ENCODE peak calls at places on chromosomes 12 and 14, in six cellular contexts. V, Q, W, N, P and L are unnamed samples.

GRCh38 chr14:36222952-36223468 is 46.5 kb upstream of the PTCSC3 start:
- DNase-seq in V (no peak), Q (no peak), W (no peak), N (no peak), P (no peak), L (no peak)

GRCh38 chr14:24095196-24096068 is 1.3 kb downstream of the PCK2 start:
- DNase-seq in V (no peak), Q (no peak), W (no peak), N (peak), P (no peak), L (peak)

GRCh38 chr14:77890873-77891272 is 91.0 kb downstream of the ADCK1 start:
- DNase-seq in V (no peak), Q (no peak), W (no peak), N (no peak), P (no peak), L (no peak)

GRCh38 chr14:101110729-101111619 is 207.5 kb upstream of the RTL1 start:
- DNase-seq in V (no peak), Q (no peak), W (no peak), N (no peak), P (no peak), L (no peak)

GRCh38 chr14:66495214-66496098 is 9.3 kb downstream of the CCDC196 start:
- DNase-seq in V (peak), Q (peak), W (peak), N (peak), P (peak), L (peak)

GRCh38 chr12:63144556-63144955 is 6.4 kb downstream of the AVPR1A start:
- DNase-seq in V (no peak), Q (no peak), W (no peak), N (no peak), P (no peak), L (no peak)

GRCh38 chr12:59396519-59396918 is 199.3 kb upstream of the SLC16A7 start:
- DNase-seq in V (no peak), Q (no peak), W (no peak), N (no peak), P (no peak), L (no peak)

GRCh38 chr14:100862277-100862676 is 36.4 kb downstream of the MEG3 start:
- DNase-seq in V (no peak), Q (no peak), W (no peak), N (no peak), P (no peak), L (no peak)

GRCh38 chr14:28143340-28143739 is 623.2 kb upstream of the FOXG1 start:
- DNase-seq in V (no peak), Q (no peak), W (no peak), N (no peak), P (no peak), L (no peak)

GRCh38 chr14:35932659-35933159 is 106.6 kb downstream of the BRMS1L start:
- DNase-seq in V (no peak), Q (no peak), W (no peak), N (peak), P (no peak), L (no peak)

GRCh38 chr12:3453947-3454675 is 36.9 kb upstream of the PRMT8 start:
- DNase-seq in V (peak), Q (no peak), W (peak), N (no peak), P (no peak), L (no peak)

GRCh38 chr14:79074501-79074900 is 904.3 kb downstream of the NRXN3 start:
- DNase-seq in V (no peak), Q (no peak), W (peak), N (no peak), P (no peak), L (no peak)

GRCh38 chr12:88267630-88268029 is 125.5 kb downstream of the TMTC3 start:
- DNase-seq in V (no peak), Q (no peak), W (no peak), N (no peak), P (no peak), L (no peak)

GRCh38 chr12:108638141-108638823 is 4.6 kb upstream of the SELPLG start:
- DNase-seq in V (no peak), Q (no peak), W (no peak), N (no peak), P (peak), L (no peak)

GRCh38 chr14:22726012-22726411 is 40.5 kb upstream of the OXA1L start:
- DNase-seq in V (no peak), Q (no peak), W (no peak), N (no peak), P (no peak), L (no peak)

GRCh38 chr14:24274101-24274543 is 2.7 kb upstream of the RABGGTA start:
- DNase-seq in V (no peak), Q (no peak), W (no peak), N (no peak), P (no peak), L (peak)

GRCh38 chr12:89098390-89099102 is 253.8 kb downstream of the DUSP6 start:
- DNase-seq in V (no peak), Q (no peak), W (peak), N (peak), P (no peak), L (no peak)

GRCh38 chr14:79418649-79419415 is 792.5 kb downstream of the DIO2 start:
- DNase-seq in V (no peak), Q (no peak), W (no peak), N (no peak), P (no peak), L (no peak)

GRCh38 chr12:113081785-113082296 is 25.3 kb downstream of the DTX1 start:
- DNase-seq in V (no peak), Q (no peak), W (no peak), N (no peak), P (no peak), L (no peak)

GRCh38 chr14:62445570-62445969 is 599.7 kb downstream of the KCNH5 start:
- DNase-seq in V (no peak), Q (no peak), W (no peak), N (no peak), P (no peak), L (no peak)

GRCh38 chr12:56487448-56488040 is 417 bp downstream of the GLS2 start:
- DNase-seq in V (no peak), Q (no peak), W (no peak), N (no peak), P (no peak), L (peak)

GRCh38 chr12:47415054-47415453 is 290.8 kb downstream of the RPAP3 start:
- DNase-seq in V (no peak), Q (no peak), W (no peak), N (no peak), P (no peak), L (no peak)

GRCh38 chr12:124389537-124390441 is 94.9 kb downstream of the RFLNA start:
- DNase-seq in V (no peak), Q (no peak), W (no peak), N (no peak), P (no peak), L (no peak)

GRCh38 chr14:62179367-62180018 is 417.3 kb downstream of the SNAPC1 start:
- DNase-seq in V (peak), Q (no peak), W (peak), N (peak), P (no peak), L (peak)

GRCh38 chr12:34151019-34151418 is 128.7 kb downstream of the ALG10 start:
- DNase-seq in V (no peak), Q (no peak), W (no peak), N (no peak), P (no peak), L (no peak)

GRCh38 chr14:90423166-90423565 is 26.3 kb downstream of the CALM1 start:
- DNase-seq in V (no peak), Q (no peak), W (no peak), N (no peak), P (no peak), L (no peak)

GRCh38 chr12:2011641-2012607 is 7.7 kb upstream of the DCP1B start:
- DNase-seq in V (no peak), Q (no peak), W (no peak), N (no peak), P (no peak), L (no peak)

GRCh38 chr12:20483776-20484175 is 115.4 kb downstream of the PDE3A start:
- DNase-seq in V (no peak), Q (no peak), W (peak), N (no peak), P (no peak), L (no peak)

GRCh38 chr12:89484470-89484869 is 40.1 kb downstream of the GALNT4 start:
- DNase-seq in V (no peak), Q (no peak), W (no peak), N (no peak), P (no peak), L (no peak)

GRCh38 chr12:58465418-58465817 is 454.9 kb downstream of the LRIG3 start:
- DNase-seq in V (no peak), Q (no peak), W (no peak), N (no peak), P (no peak), L (no peak)

GRCh38 chr12:119802472-119802871 is 74.6 kb downstream of the CIT start:
- DNase-seq in V (no peak), Q (no peak), W (no peak), N (no peak), P (peak), L (no peak)

GRCh38 chr12:2277492-2278153 is 224.8 kb downstream of the CACNA1C start:
- DNase-seq in V (no peak), Q (no peak), W (no peak), N (no peak), P (no peak), L (no peak)

GRCh38 chr14:34247605-34248004 is 214.4 kb downstream of the SPTSSA start:
- DNase-seq in V (no peak), Q (no peak), W (no peak), N (no peak), P (no peak), L (no peak)

GRCh38 chr12:58529897-58530296 is 390.4 kb downstream of the LRIG3 start:
- DNase-seq in V (no peak), Q (no peak), W (peak), N (no peak), P (no peak), L (no peak)